ENCODE peak calls at places on chromosomes 11 and 22, in five cellular contexts. K, P, N, L and V are unnamed samples.

GRCh38 chr11:2511421-2512369 is 66.9 kb downstream of the KCNQ1 start:
- DNase-seq in K (peak), P (peak), N (no peak), L (no peak), V (no peak)

GRCh38 chr11:128938156-128938885 is 4.3 kb downstream of the TP53AIP1 start:
- DNase-seq in K (no peak), P (no peak), N (no peak), L (no peak), V (no peak)

GRCh38 chr22:47369431-47370015 is 607.1 kb downstream of the TBC1D22A start:
- DNase-seq in K (no peak), P (no peak), N (no peak), L (no peak), V (no peak)

GRCh38 chr11:111935331-111936044 is 1.7 kb upstream of the DIXDC1 start:
- DNase-seq in K (no peak), P (no peak), N (no peak), L (no peak), V (no peak)

GRCh38 chr11:65262775-65263174 is 1.0 kb downstream of the POLA2 start:
- DNase-seq in K (no peak), P (no peak), N (no peak), L (no peak), V (no peak)

GRCh38 chr11:1779806-1780699 is 16.3 kb upstream of the CTSD start:
- DNase-seq in K (no peak), P (peak), N (no peak), L (no peak), V (no peak)

GRCh38 chr11:2824851-2825250 is 60.7 kb downstream of the CDKN1C start:
- DNase-seq in K (no peak), P (peak), N (no peak), L (no peak), V (no peak)

GRCh38 chr22:38467904-38468760 is at the start of gene KDELR3:
- DNase-seq in K (peak), P (no peak), N (no peak), L (peak), V (peak)

GRCh38 chr11:130649749-130650275 is 201.4 kb downstream of the ADAMTS15 start:
- DNase-seq in K (no peak), P (no peak), N (no peak), L (no peak), V (no peak)

GRCh38 chr11:18775492-18776292 is 15.9 kb downstream of the PTPN5 start:
- DNase-seq in K (peak), P (peak), N (peak), L (peak), V (peak)

GRCh38 chr11:121389651-121390050 is 62.5 kb upstream of the SORL1 start:
- DNase-seq in K (no peak), P (peak), N (peak), L (no peak), V (no peak)

GRCh38 chr11:124075841-124076571 is 34.9 kb upstream of the OR10G7 start:
- DNase-seq in K (no peak), P (peak), N (no peak), L (peak), V (no peak)

GRCh38 chr11:99368579-99368978 is 347.8 kb downstream of the CNTN5 start:
- DNase-seq in K (no peak), P (no peak), N (no peak), L (no peak), V (no peak)

GRCh38 chr11:64887757-64888405 is 9.5 kb upstream of the EHD1 start:
- DNase-seq in K (peak), P (peak), N (peak), L (peak), V (peak)

GRCh38 chr22:47366026-47366767 is 603.7 kb downstream of the TBC1D22A start:
- DNase-seq in K (no peak), P (no peak), N (no peak), L (no peak), V (no peak)

GRCh38 chr11:7974668-7975067 is 9.4 kb upstream of the NLRP10 start:
- DNase-seq in K (no peak), P (no peak), N (peak), L (no peak), V (no peak)

GRCh38 chr11:59756845-59757244 is 1.7 kb downstream of the STX3 start:
- DNase-seq in K (no peak), P (no peak), N (no peak), L (no peak), V (peak)

GRCh38 chr11:78429667-78430066 is 12.0 kb upstream of the GAB2 start:
- DNase-seq in K (no peak), P (no peak), N (no peak), L (no peak), V (no peak)

GRCh38 chr11:28463826-28464225 is 355.6 kb downstream of the METTL15 start:
- DNase-seq in K (no peak), P (no peak), N (no peak), L (no peak), V (no peak)

GRCh38 chr11:68043349-68044144 is 4.7 kb downstream of the TCIRG1 start:
- DNase-seq in K (no peak), P (peak), N (no peak), L (peak), V (no peak)